ENCODE peak calls at places on chromosomes 13 and 19, in eight cellular contexts. O is neural crest cell, Z is thyroid gland, S is endodermal cell, P is heart right ventricle, N is B cell, Q is progenitor cell of endocrine pancreas, C is AG10803. E is an unnamed sample.

GRCh38 chr19:45526143-45526542 is 18.9 kb downstream of the VASP start:
- DNase-seq in O (peak; percentile 44), Z (peak; percentile 78), S (peak; percentile 94), P (peak; percentile 73), N (no peak), Q (no peak), C (peak; percentile 56), E (no peak)

GRCh38 chr19:56367829-56368711 is 25.3 kb downstream of the ZNF582 start:
- DNase-seq in O (peak; percentile 57), Z (peak; percentile 98), S (peak; percentile 95), P (peak; percentile 95), N (peak; percentile 92), Q (peak; percentile 77), C (peak; percentile 90), E (peak; percentile 68)

GRCh38 chr19:14248578-14249011 is 42.6 kb upstream of the ADGRL1 start:
- DNase-seq in O (peak; percentile 75), Z (peak; percentile 7), S (peak; percentile 95), P (peak; percentile 40), N (peak; percentile 41), Q (peak; percentile 58), C (peak; percentile 13), E (peak; percentile 33)

GRCh38 chr19:45446295-45446694 is 21.5 kb upstream of the FOSB start:
- DNase-seq in O (no peak), Z (no peak), S (no peak), P (no peak), N (peak; percentile 57), Q (no peak), C (peak; percentile 48), E (peak; percentile 62)

GRCh38 chr13:109748677-109749076 is 37.7 kb downstream of the IRS2 start:
- DNase-seq in O (no peak), Z (no peak), S (no peak), P (no peak), N (no peak), Q (no peak), C (no peak), E (no peak)

GRCh38 chr19:51971624-51972023 is 15.0 kb downstream of the ZNF350 start:
- DNase-seq in O (no peak), Z (no peak), S (no peak), P (no peak), N (peak; percentile 36), Q (no peak), C (peak; percentile 5), E (peak; percentile 24)

GRCh38 chr19:10189631-10190425 is 4.9 kb downstream of the DNMT1 start:
- DNase-seq in O (no peak), Z (no peak), S (no peak), P (no peak), N (no peak), Q (no peak), C (peak; percentile 4), E (no peak)

GRCh38 chr19:55454787-55455243 is 6.6 kb downstream of the ISOC2 start:
- DNase-seq in O (peak; percentile 54), Z (no peak), S (peak; percentile 89), P (peak; percentile 43), N (peak; percentile 56), Q (no peak), C (peak; percentile 26), E (peak; percentile 59)

GRCh38 chr13:98399756-98400155 is 177.2 kb downstream of the STK24 start:
- DNase-seq in O (no peak), Z (no peak), S (no peak), P (no peak), N (no peak), Q (no peak), C (peak; percentile 93), E (no peak)

GRCh38 chr13:111926501-111927180 is 140.3 kb upstream of the SOX1 start:
- DNase-seq in O (no peak), Z (no peak), S (peak; percentile 17), P (no peak), N (no peak), Q (no peak), C (no peak), E (no peak)

GRCh38 chr19:7970716-7971448 is 27.4 kb upstream of the TIMM44 start:
- DNase-seq in O (peak; percentile 65), Z (peak; percentile 32), S (peak; percentile 91), P (no peak), N (peak; percentile 39), Q (peak; percentile 48), C (peak; percentile 23), E (peak; percentile 42)

GRCh38 chr13:27403252-27403678 is 21.2 kb upstream of the GTF3A start:
- DNase-seq in O (no peak), Z (peak; percentile 26), S (no peak), P (no peak), N (no peak), Q (no peak), C (peak; percentile 98), E (no peak)

GRCh38 chr19:18274303-18274775 is at the start of gene IQCN:
- DNase-seq in O (no peak), Z (no peak), S (peak; percentile 75), P (no peak), N (peak; percentile 77), Q (no peak), C (no peak), E (no peak)

GRCh38 chr13:95317037-95317989 is 16.1 kb upstream of the ABCC4 start:
- DNase-seq in O (no peak), Z (peak; percentile 72), S (no peak), P (no peak), N (no peak), Q (no peak), C (no peak), E (no peak)

GRCh38 chr13:79749985-79750551 is 269.1 kb downstream of the NDFIP2 start:
- DNase-seq in O (no peak), Z (peak; percentile 89), S (peak; percentile 78), P (peak; percentile 15), N (no peak), Q (no peak), C (peak; percentile 100), E (no peak)

GRCh38 chr19:33434886-33435705 is 61.6 kb downstream of the CEBPG start:
- DNase-seq in O (no peak), Z (no peak), S (no peak), P (no peak), N (no peak), Q (no peak), C (peak; percentile 20), E (no peak)

GRCh38 chr19:42269518-42270345 is 680 bp downstream of the CIC start:
- DNase-seq in O (no peak), Z (no peak), S (no peak), P (no peak), N (no peak), Q (no peak), C (no peak), E (no peak)

DNA sequence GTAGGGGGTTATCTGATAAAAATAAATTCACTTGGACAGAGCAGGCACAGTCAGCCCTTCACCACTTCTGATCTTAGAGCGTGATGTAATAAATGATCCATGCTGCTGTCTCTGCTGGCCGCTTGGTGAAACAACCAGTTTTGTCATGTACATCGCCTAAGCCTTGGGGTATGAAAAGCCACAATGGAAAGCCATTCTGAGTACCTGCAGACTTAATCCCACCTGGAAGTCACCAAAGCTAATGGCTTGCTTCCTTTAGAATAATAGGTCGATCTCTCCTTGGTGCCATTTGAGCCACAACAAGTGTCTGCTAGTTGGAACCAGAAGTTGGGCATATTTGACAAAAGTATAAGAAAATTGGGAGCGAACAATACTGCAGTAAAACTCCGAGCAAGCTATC is 1649.7 kb upstream of the SPRY2 start:
- DNase-seq in O (no peak), Z (no peak), S (peak; percentile 58), P (no peak), N (no peak), Q (no peak), C (no peak), E (no peak)
- TF ChIP-seq CTCF in O (no peak), Z (no peak), S (peak; percentile 30), P (no peak), N (no peak), Q (no peak), C (no peak), E (no peak)

DNA sequence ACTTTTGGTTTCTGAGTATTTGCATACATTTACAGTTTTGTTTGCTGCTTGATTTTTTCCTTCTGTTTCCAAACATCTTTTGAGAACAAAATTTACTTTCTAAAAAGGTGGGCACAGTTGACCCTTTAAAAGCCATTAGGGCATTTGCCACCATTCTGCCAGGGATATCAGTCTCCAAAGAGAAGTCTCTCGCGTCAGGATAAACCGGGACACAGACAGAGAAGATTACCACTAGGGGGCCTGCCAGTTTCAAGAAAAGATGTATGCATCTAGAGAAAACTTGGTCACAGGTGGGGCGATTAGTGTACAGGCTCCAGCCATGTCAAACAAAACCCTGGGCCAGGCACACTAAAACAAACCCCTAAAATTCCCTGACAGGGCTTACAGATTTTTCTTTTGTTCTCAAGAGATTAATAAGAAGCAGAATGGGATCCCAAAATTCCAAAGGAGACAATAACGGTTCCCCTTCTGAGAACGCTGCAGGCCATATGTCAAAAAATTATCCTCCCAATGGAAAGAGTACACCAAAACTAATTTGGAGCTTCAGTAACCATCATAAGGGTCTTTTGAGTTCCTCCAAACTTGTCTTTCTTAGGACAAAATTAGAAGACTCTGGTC is 10.7 kb upstream of the PABPC3 start:
- DNase-seq in O (peak; percentile 38), Z (peak; percentile 14), S (peak; percentile 74), P (no peak), N (peak; percentile 37), Q (no peak), C (peak; percentile 35), E (peak; percentile 67)
- TF ChIP-seq CTCF in O (peak; percentile 74), Z (peak; percentile 6), S (peak; percentile 84), P (peak; percentile 46), N (peak; percentile 59), Q (peak; percentile 56), C (peak; percentile 69), E (peak; percentile 65)

DNA sequence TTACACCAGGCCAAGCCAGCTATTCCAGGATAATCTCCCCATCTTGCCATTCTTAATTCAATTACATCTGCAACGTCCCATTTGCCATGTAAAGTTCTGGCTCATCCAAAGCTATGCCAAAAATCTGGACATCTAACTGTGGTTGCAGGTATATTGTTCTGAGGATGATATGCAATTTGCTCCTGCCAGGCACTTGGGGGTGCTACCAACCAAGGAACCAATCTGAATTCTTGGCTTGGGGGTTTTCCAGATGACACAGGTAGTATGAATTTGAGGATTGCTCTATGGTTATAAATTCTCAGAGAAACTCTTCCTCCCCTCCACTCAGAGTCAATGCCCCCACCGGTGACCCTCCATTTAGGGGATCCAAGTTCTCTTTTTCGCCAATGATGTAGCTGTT is 33.0 kb downstream of the CRYL1 start:
- DNase-seq in O (peak; percentile 35), Z (peak; percentile 25), S (peak; percentile 77), P (no peak), N (peak; percentile 66), Q (no peak), C (no peak), E (peak; percentile 65)
- TF ChIP-seq CTCF in O (peak; percentile 57), Z (peak; percentile 26), S (peak; percentile 76), P (peak; percentile 46), N (peak; percentile 69), Q (peak; percentile 45), C (no peak), E (peak; percentile 65)

GRCh38 chr13:85509512-85509911 is 289.7 kb downstream of the SLITRK6 start:
- DNase-seq in O (no peak), Z (no peak), S (no peak), P (no peak), N (no peak), Q (no peak), C (peak; percentile 3), E (no peak)

GRCh38 chr13:85503797-85504196 is 295.4 kb downstream of the SLITRK6 start:
- DNase-seq in O (no peak), Z (no peak), S (no peak), P (no peak), N (no peak), Q (no peak), C (peak; percentile 11), E (no peak)

GRCh38 chr13:85512421-85512820 is 286.8 kb downstream of the SLITRK6 start:
- DNase-seq in O (no peak), Z (no peak), S (no peak), P (no peak), N (no peak), Q (no peak), C (no peak), E (no peak)

GRCh38 chr13:85508683-85509329 is 290.4 kb downstream of the SLITRK6 start:
- DNase-seq in O (no peak), Z (no peak), S (peak; percentile 69), P (no peak), N (no peak), Q (no peak), C (no peak), E (no peak)
- TF ChIP-seq CTCF in O (no peak), Z (no peak), S (no peak), P (no peak), N (no peak), Q (no peak), C (no peak), E (no peak)